ENCODE peak calls at places on chromosomes 5 and 9, in seven cellular contexts. A is cardiac muscle cell; V is KG1; G is ELF-1; R is CD8-positive, alpha-beta memory T cell; K is hippocampal formation; T is AML-193. C is an unnamed sample.

GRCh38 chr9:121154782-121155181 is 46.9 kb downstream of the RAB14 start:
- DNase-seq in V (no peak), A (no peak), G (no peak), R (no peak), K (no peak), T (no peak), C (no peak)

GRCh38 chr9:22722492-22722891 is 275.9 kb downstream of the DMRTA1 start:
- DNase-seq in R (no peak), G (no peak), T (no peak), K (no peak), V (no peak), A (no peak), C (no peak)

GRCh38 chr5:171615201-171616001 is 170.2 kb upstream of the SMIM23 start:
- DNase-seq in V (no peak), R (no peak), T (no peak), A (no peak), G (peak), K (no peak), C (no peak)

GRCh38 chr9:97980479-97980803 is 2.7 kb upstream of the ANP32B start:
- DNase-seq in K (no peak), V (no peak), T (no peak), G (no peak), A (peak), R (no peak), C (no peak)

GRCh38 chr9:91207481-91207888 is 154.2 kb downstream of the AUH start:
- DNase-seq in T (no peak), K (no peak), R (no peak), A (peak), V (no peak), G (no peak), C (no peak)

GRCh38 chr5:139495644-139496435 is 13.3 kb upstream of the STING1 start:
- DNase-seq in K (peak), G (no peak), A (peak), R (no peak), V (no peak), T (peak), C (no peak)

GRCh38 chr5:67453526-67453925 is 256.9 kb upstream of the CD180 start:
- DNase-seq in G (no peak), V (no peak), A (peak), T (no peak), R (no peak), K (no peak), C (no peak)

GRCh38 chr5:141611289-141611688 is 7.5 kb downstream of the DIAPH1 start:
- DNase-seq in G (peak), V (no peak), T (no peak), A (no peak), K (no peak), R (no peak), C (no peak)

GRCh38 chr9:128809831-128810230 is 8.5 kb upstream of the ENDOG start:
- DNase-seq in V (no peak), T (peak), R (no peak), A (no peak), G (no peak), K (no peak), C (no peak)

GRCh38 chr9:13268469-13268868 is 11.0 kb downstream of the MPDZ start:
- DNase-seq in K (no peak), G (no peak), R (no peak), A (peak), T (no peak), V (no peak), C (no peak)

GRCh38 chr9:34592895-34593601 is 3.5 kb upstream of the CNTFR start:
- DNase-seq in G (peak), V (no peak), T (no peak), A (no peak), R (no peak), K (peak), C (no peak)